ENCODE peak calls at places on chromosomes 3 and 15, in eight cellular contexts. L is IMR-90, R is spleen, G is A549, T is heart left ventricle, M is GM12891, S is ovary, A is endothelial cell of umbilical vein. N is an unnamed sample.

GRCh38 chr3:48018841-48019240 is 2.6 kb upstream of the MAP4 start:
- DNase-seq in R (no peak), L (peak), A (no peak), S (no peak), T (peak), G (no peak), M (no peak), N (no peak)

GRCh38 chr15:84888639-84889038 is 4.2 kb downstream of the SLC28A1 start:
- DNase-seq in G (no peak), L (no peak), M (no peak), T (no peak), R (no peak), A (no peak), S (no peak), N (no peak)

GRCh38 chr15:63491979-63492378 is 12.4 kb upstream of the USP3 start:
- DNase-seq in R (no peak), S (no peak), A (no peak), M (no peak), L (peak), T (no peak), G (no peak), N (no peak)

GRCh38 chr3:28291577-28291976 is 50.2 kb downstream of the CMC1 start:
- DNase-seq in M (no peak), G (no peak), A (no peak), S (no peak), L (no peak), R (no peak), T (no peak), N (no peak)

GRCh38 chr3:134651347-134652041 is 672 bp upstream of the KY start:
- DNase-seq in M (no peak), G (no peak), A (no peak), R (no peak), L (peak), T (peak), S (no peak), N (no peak)

GRCh38 chr3:194446754-194447153 is 40.0 kb downstream of the ATP13A3 start:
- DNase-seq in L (no peak), M (no peak), S (no peak), T (no peak), R (no peak), G (no peak), A (no peak), N (no peak)

GRCh38 chr3:113431811-113432210 is 9.5 kb downstream of the CFAP44 start:
- DNase-seq in G (no peak), M (no peak), S (no peak), T (no peak), L (peak), R (no peak), A (no peak), N (no peak)

GRCh38 chr3:184648726-184649125 is 63.1 kb downstream of the MAGEF1 start:
- DNase-seq in R (no peak), A (no peak), G (no peak), S (no peak), T (no peak), M (no peak), L (no peak), N (no peak)

GRCh38 chr3:9902372-9903237 is at the start of gene IL17RE:
- DNase-seq in T (no peak), G (no peak), R (peak), A (no peak), S (no peak), M (no peak), L (no peak), N (peak)
- TF ChIP-seq POLR2A in T (no peak), G (no peak), R (no peak), A (no peak), S (no peak), M (no peak), L (no peak), N (no peak)

DNA sequence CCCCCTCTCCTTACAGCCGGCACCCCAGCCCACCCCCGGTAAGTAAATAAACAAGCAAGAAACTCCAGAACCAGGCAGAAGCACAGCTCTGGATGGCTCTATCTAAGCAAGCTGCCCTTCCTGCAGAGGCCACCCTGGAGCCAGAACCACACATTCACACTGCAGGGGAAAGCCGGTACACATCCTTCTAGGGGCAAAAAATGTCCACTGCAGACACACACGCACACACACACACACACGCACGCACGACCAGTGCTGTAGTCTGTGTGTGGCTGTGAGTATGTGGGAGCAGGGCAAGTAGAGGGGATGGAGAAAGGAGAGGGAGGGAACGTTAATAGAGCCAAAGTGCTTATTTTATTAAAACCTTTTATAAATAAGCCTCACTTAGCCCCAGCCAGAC is 63.8 kb downstream of the ADCY5 start:
- DNase-seq in S (peak), T (peak), A (no peak), R (peak), L (peak), G (no peak), M (no peak), N (no peak)
- TF ChIP-seq POLR2A in S (no peak), T (peak), A (no peak), R (no peak), L (no peak), G (no peak), M (no peak), N (no peak)

GRCh38 chr15:88637841-88638625 is 783 bp upstream of the ISG20 start:
- DNase-seq in G (no peak), L (no peak), T (no peak), S (no peak), A (no peak), R (peak), M (no peak), N (no peak)

GRCh38 chr15:88637436-88637835 is 1.4 kb upstream of the ISG20 start:
- DNase-seq in R (peak), M (no peak), A (no peak), G (no peak), L (no peak), S (no peak), T (no peak), N (no peak)

GRCh38 chr15:88636654-88637053 is 2.2 kb upstream of the ISG20 start:
- DNase-seq in S (no peak), G (no peak), M (no peak), A (no peak), L (peak), R (peak), T (no peak), N (no peak)

GRCh38 chr15:88636039-88636438 is 2.8 kb upstream of the ISG20 start:
- DNase-seq in S (no peak), R (peak), G (no peak), M (no peak), L (no peak), T (no peak), A (no peak), N (no peak)

DNA sequence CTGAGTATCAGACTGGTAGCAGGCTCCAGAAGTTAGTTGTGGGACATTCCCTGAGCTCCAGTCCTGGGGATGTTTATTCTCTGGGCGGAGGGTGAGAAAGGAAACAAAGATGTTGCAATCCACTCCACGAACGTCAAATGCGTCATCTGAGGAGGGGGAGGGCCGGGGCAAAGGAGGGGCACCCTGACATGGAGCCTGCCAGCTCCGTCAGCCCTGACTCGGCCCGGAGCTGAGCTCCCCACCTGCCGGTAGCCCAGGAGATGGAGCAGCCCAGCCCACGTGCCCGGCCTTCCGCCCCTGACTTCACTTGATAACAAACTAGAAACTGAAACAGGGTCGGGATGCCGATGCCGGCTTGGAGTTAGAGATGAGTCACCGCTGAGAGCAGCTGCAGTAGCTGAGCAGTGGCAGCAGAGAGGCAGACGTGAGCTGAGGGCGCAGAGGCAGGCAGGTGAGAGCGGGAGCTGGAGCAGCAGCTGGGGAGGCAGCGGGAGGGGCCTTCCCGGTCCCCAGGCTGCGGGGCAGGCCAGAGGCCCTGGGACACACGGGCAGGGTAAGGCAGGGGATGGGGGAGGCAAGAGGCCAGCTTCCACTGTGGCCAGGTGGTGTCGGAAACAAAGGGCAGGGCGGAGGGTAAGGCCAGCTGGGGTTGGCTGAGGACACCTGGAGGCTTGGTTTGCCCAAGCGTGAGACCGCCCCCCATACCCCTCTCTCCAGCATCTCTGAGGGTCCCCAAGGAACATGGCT is at the start of gene ISG20:
- DNase-seq in G (peak), A (peak), L (peak), T (peak), R (peak), M (peak), S (peak), N (peak)
- TF ChIP-seq POLR2A in G (no peak), A (peak), L (peak), T (peak), R (peak), M (peak), S (peak), N (peak)

GRCh38 chr15:67838789-67839332 is 984 bp downstream of the RNU6-1 start:
- DNase-seq in G (no peak), S (peak), R (peak), M (no peak), T (peak), A (no peak), L (no peak), N (peak)
- TF ChIP-seq POLR2A in G (no peak), S (no peak), R (no peak), M (no peak), T (no peak), A (no peak), L (no peak), N (no peak)

DNA sequence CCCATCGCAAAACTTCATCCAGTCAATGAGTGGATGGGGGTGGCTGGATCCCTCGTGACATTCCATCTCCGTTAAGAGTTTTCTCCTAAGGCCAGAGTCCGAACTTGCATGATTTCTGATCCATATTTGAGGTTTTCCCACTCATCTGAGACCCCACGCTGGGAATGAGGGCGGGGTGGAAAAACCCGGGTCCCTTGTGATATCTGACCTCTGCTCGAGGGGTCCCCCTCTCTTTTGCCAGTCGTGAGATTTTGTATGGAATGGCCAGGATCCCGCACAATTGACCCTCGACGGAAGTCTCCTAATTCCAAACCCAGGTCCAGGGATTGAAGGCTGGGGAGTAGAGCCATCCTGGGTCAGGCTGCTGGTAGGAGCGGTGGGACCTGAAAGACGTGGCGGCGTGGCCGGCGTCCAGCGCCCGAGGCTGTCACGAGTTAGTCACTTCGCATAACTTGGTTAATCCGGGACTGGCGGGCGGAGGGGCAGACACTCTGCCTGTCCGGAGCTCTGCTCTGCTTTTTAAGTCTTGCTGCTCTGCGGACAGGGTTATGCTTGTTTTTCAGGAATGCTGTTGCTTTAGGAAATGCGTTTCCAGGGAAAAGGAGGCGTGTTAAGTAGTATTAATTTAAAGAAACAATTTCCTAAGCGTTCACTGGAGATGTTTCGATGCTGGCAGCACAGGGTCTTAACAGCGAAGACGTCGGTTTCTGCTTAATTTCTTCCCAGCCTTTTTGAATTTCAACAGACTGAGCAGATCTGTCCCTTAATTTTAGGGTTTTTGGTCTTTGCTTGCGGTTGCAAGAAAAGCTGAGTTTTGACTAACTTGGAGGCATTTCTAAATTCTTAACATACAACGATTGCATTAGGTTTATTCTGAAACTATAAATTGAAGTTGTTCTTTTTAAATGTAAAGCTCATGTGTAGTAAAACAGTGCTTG is 69.7 kb upstream of the LRRFIP2 start:
- DNase-seq in T (peak), S (peak), A (peak), R (peak), G (peak), M (peak), L (peak), N (peak)
- TF ChIP-seq POLR2A in T (no peak), S (no peak), A (no peak), R (no peak), G (no peak), M (no peak), L (peak), N (no peak)

DNA sequence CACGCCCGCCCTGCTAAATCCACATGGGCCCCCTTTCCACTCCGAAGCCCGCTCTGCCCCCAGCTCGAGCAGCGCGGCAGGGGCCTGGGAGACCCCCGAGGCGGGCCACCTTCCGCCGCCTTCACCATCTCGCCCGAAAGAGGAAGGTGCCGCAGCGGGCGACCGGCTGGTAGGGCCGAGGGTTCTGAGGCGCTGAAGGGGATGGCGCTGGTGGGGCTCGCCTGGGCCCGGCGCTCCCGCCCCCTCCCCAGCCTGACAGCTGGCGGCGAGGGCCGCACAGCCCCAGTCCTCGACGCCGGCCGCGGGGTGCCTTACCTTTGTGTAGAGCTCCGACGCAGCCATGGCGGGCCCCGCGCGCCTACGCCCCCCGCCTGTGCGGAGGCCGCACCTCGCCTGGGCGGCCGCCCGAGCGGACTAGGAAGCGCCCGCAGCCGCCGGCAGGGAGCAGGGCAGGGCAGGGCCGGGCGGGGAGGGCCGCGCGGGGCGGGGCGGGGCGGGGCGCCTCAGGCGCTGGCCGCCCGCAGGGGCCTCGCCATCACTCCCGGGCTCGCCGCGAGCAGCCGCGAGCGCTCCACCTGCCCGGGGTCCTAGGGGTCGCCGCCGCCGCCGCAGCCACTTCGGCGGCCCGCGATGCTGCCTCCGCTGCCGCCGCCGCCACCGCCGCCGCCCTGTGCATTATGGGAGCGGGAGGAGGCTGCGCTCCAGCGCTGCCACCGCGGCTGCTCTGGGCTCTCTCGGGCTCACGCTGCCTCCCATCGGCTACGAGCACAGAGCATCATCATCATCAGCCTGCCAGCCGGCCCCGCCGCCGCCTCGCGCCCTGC is at the start of gene MYO5A:
- DNase-seq in T (peak), A (peak), S (peak), R (peak), L (peak), G (peak), M (peak), N (peak)
- TF ChIP-seq POLR2A in T (no peak), A (peak), S (no peak), R (no peak), L (peak), G (peak), M (no peak), N (no peak)

GRCh38 chr15:40470423-40471104 is at the start of gene CHST14:
- DNase-seq in G (peak), R (peak), T (peak), S (peak), L (peak), M (peak), A (peak), N (peak)
- TF ChIP-seq POLR2A in G (peak), R (no peak), T (peak), S (no peak), L (no peak), M (no peak), A (peak), N (no peak)